ENCODE peak calls at places on chromosomes 12 and 14, in seven cellular contexts. One of them, this sample, is unnamed.

GRCh38 chr12:63294327-63294632 is 143.3 kb upstream of the AVPR1A start:
- DNase-seq in left lung: no peak
- DNase-seq in transverse colon: no peak
- DNase-seq in aorta: no peak
- DNase-seq in fibroblast of lung: peak; percentile 82
- DNase-seq in IMR-90: peak; percentile 66
- DNase-seq in AG04449: peak; percentile 19
- DNase-seq in this sample: no peak

GRCh38 chr14:85223667-85224066 is 306.3 kb upstream of the FLRT2 start:
- DNase-seq in left lung: no peak
- DNase-seq in transverse colon: no peak
- DNase-seq in aorta: no peak
- DNase-seq in fibroblast of lung: no peak
- DNase-seq in IMR-90: no peak
- DNase-seq in AG04449: no peak
- DNase-seq in this sample: no peak

GRCh38 chr12:89825591-89826449 is 117.2 kb upstream of the ATP2B1 start:
- DNase-seq in left lung: no peak
- DNase-seq in transverse colon: no peak
- DNase-seq in aorta: no peak
- DNase-seq in fibroblast of lung: peak; percentile 40
- DNase-seq in IMR-90: peak; percentile 4
- DNase-seq in AG04449: no peak
- DNase-seq in this sample: no peak

GRCh38 chr12:40225337-40225983 is 663 bp downstream of the LRRK2 start:
- DNase-seq in left lung: no peak
- DNase-seq in transverse colon: no peak
- DNase-seq in aorta: no peak
- DNase-seq in fibroblast of lung: no peak
- DNase-seq in IMR-90: no peak
- DNase-seq in AG04449: no peak
- DNase-seq in this sample: no peak

GRCh38 chr14:27077181-27077738 is 479.4 kb upstream of the NOVA1 start:
- DNase-seq in left lung: no peak
- DNase-seq in transverse colon: no peak
- DNase-seq in aorta: no peak
- DNase-seq in fibroblast of lung: no peak
- DNase-seq in IMR-90: no peak
- DNase-seq in AG04449: no peak
- DNase-seq in this sample: no peak

GRCh38 chr14:92792885-92793284 is 1.2 kb upstream of the GOLGA5 start:
- DNase-seq in left lung: no peak
- DNase-seq in transverse colon: no peak
- DNase-seq in aorta: no peak
- DNase-seq in fibroblast of lung: peak; percentile 20
- DNase-seq in IMR-90: no peak
- DNase-seq in AG04449: no peak
- DNase-seq in this sample: no peak

GRCh38 chr14:93263416-93263815 is 56.4 kb downstream of the UBR7 start:
- DNase-seq in left lung: no peak
- DNase-seq in transverse colon: no peak
- DNase-seq in aorta: no peak
- DNase-seq in fibroblast of lung: peak; percentile 43
- DNase-seq in IMR-90: peak; percentile 47
- DNase-seq in AG04449: no peak
- DNase-seq in this sample: no peak

GRCh38 chr12:85468356-85469157 is 188.5 kb downstream of the ALX1 start:
- DNase-seq in left lung: no peak
- DNase-seq in transverse colon: peak; percentile 45
- DNase-seq in aorta: no peak
- DNase-seq in fibroblast of lung: peak; percentile 59
- DNase-seq in IMR-90: peak; percentile 68
- DNase-seq in AG04449: peak; percentile 28
- DNase-seq in this sample: no peak

GRCh38 chr14:59846595-59846994 is 24.0 kb downstream of the RTN1 start:
- DNase-seq in left lung: no peak
- DNase-seq in transverse colon: no peak
- DNase-seq in aorta: no peak
- DNase-seq in fibroblast of lung: no peak
- DNase-seq in IMR-90: no peak
- DNase-seq in AG04449: no peak
- DNase-seq in this sample: no peak

GRCh38 chr12:8544295-8544694 is 3.6 kb upstream of the CLEC4E start:
- DNase-seq in left lung: peak; percentile 64
- DNase-seq in transverse colon: peak; percentile 52
- DNase-seq in aorta: peak; percentile 79
- DNase-seq in fibroblast of lung: peak; percentile 43
- DNase-seq in IMR-90: peak; percentile 59
- DNase-seq in AG04449: peak; percentile 4
- DNase-seq in this sample: no peak

GRCh38 chr12:93373847-93374723 is 3.6 kb upstream of the NUDT4 start:
- DNase-seq in left lung: no peak
- DNase-seq in transverse colon: peak; percentile 35
- DNase-seq in aorta: no peak
- DNase-seq in fibroblast of lung: no peak
- DNase-seq in IMR-90: no peak
- DNase-seq in AG04449: no peak
- DNase-seq in this sample: no peak

GRCh38 chr12:2794261-2794735 is 472 bp upstream of the FKBP4 start:
- DNase-seq in left lung: no peak
- DNase-seq in transverse colon: peak; percentile 26
- DNase-seq in aorta: no peak
- DNase-seq in fibroblast of lung: no peak
- DNase-seq in IMR-90: no peak
- DNase-seq in AG04449: no peak
- DNase-seq in this sample: peak; percentile 83

GRCh38 chr12:19707948-19708409 is 268.7 kb downstream of the AEBP2 start:
- DNase-seq in left lung: no peak
- DNase-seq in transverse colon: no peak
- DNase-seq in aorta: no peak
- DNase-seq in fibroblast of lung: peak; percentile 56
- DNase-seq in IMR-90: peak; percentile 93
- DNase-seq in AG04449: no peak
- DNase-seq in this sample: no peak

GRCh38 chr12:3122841-3123678 is 45.9 kb downstream of the TSPAN9 start:
- DNase-seq in left lung: peak; percentile 50
- DNase-seq in transverse colon: no peak
- DNase-seq in aorta: peak; percentile 91
- DNase-seq in fibroblast of lung: peak; percentile 82
- DNase-seq in IMR-90: peak; percentile 75
- DNase-seq in AG04449: no peak
- DNase-seq in this sample: no peak

GRCh38 chr14:37340353-37340752 is 142.6 kb downstream of the MIPOL1 start:
- DNase-seq in left lung: no peak
- DNase-seq in transverse colon: no peak
- DNase-seq in aorta: no peak
- DNase-seq in fibroblast of lung: no peak
- DNase-seq in IMR-90: no peak
- DNase-seq in AG04449: no peak
- DNase-seq in this sample: no peak

GRCh38 chr14:105205718-105206208 is 24.7 kb upstream of the NUDT14 start:
- DNase-seq in left lung: no peak
- DNase-seq in transverse colon: no peak
- DNase-seq in aorta: no peak
- DNase-seq in fibroblast of lung: no peak
- DNase-seq in IMR-90: no peak
- DNase-seq in AG04449: no peak
- DNase-seq in this sample: no peak

GRCh38 chr14:81384900-81385299 is 15.2 kb downstream of the STON2 start:
- DNase-seq in left lung: no peak
- DNase-seq in transverse colon: no peak
- DNase-seq in aorta: no peak
- DNase-seq in fibroblast of lung: peak; percentile 95
- DNase-seq in IMR-90: no peak
- DNase-seq in AG04449: no peak
- DNase-seq in this sample: no peak

GRCh38 chr14:38481939-38482678 is 226.2 kb upstream of the CLEC14A start:
- DNase-seq in left lung: peak; percentile 67
- DNase-seq in transverse colon: no peak
- DNase-seq in aorta: no peak
- DNase-seq in fibroblast of lung: peak; percentile 37
- DNase-seq in IMR-90: peak; percentile 70
- DNase-seq in AG04449: no peak
- DNase-seq in this sample: no peak

DNA sequence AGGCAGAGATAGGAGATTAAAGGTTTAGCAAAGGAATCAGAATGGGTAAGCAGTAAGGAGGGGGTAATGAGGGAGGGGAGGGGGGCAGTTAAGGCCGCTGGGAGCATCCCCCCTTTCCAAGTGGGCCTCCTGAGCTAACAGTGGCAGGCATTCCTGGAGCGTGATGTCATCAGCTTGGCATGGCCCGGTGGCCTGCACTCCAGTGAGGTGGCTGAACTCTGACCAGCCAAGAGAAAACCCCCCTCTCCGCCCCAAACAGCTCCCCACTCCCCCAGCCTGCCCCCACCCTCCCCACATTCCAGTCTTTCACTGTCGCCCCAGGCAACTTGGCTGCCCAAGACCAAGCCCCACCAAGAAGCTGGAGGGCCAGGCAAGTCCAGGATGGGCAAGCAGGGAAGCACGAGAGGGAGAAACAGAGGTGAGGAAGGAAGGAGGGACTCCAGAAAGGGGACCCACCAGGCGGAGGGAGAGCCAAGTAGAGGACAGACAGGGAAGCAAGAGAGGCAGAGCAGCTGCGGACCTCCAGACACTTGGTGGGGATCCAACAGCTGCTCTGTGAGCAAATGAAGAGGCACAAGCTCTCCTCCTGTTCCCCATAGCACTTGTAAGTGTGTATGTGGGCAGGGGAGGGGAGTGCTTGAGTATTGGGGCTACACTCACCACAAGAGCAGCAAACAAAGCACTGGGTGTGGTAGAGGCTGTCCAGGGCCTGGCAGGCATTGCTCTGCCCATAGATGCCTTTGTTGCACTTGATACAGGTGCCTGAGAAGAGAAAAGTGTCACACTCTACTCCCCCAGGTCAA is 4.5 kb downstream of the AJUBA start:
- DNase-seq in left lung: peak; percentile 76
- DNase-seq in transverse colon: peak; percentile 52
- DNase-seq in aorta: peak; percentile 90
- DNase-seq in fibroblast of lung: peak; percentile 77
- DNase-seq in IMR-90: peak; percentile 67
- DNase-seq in AG04449: peak; percentile 57
- DNase-seq in this sample: peak; percentile 82
- H3K4me3 ChIP-seq in left lung: no peak overlapping the region
- H3K4me3 ChIP-seq in transverse colon: no peak overlapping the region
- H3K4me3 ChIP-seq in aorta: no peak overlapping the region
- H3K4me3 ChIP-seq in fibroblast of lung: no peak overlapping the region
- H3K4me3 ChIP-seq in IMR-90: peak overlapping the region; percentile 7
- H3K4me3 ChIP-seq in AG04449: peak overlapping the region; percentile 91
- H3K4me3 ChIP-seq in this sample: peak overlapping the region; percentile 24

GRCh38 chr14:75981426-75981825 is 369 bp downstream of the TGFB3 start:
- DNase-seq in left lung: no peak
- DNase-seq in transverse colon: peak; percentile 17
- DNase-seq in aorta: no peak
- DNase-seq in fibroblast of lung: peak; percentile 35
- DNase-seq in IMR-90: no peak
- DNase-seq in AG04449: no peak
- DNase-seq in this sample: no peak

GRCh38 chr14:75981826-75982723 is at the start of gene TGFB3:
- DNase-seq in left lung: peak; percentile 86
- DNase-seq in transverse colon: peak; percentile 84
- DNase-seq in aorta: peak; percentile 95
- DNase-seq in fibroblast of lung: peak; percentile 94
- DNase-seq in IMR-90: peak; percentile 93
- DNase-seq in AG04449: peak; percentile 59
- DNase-seq in this sample: peak; percentile 93

GRCh38 chr14:75980856-75981255 is 939 bp downstream of the TGFB3 start:
- DNase-seq in left lung: no peak
- DNase-seq in transverse colon: no peak
- DNase-seq in aorta: peak; percentile 79
- DNase-seq in fibroblast of lung: no peak
- DNase-seq in IMR-90: no peak
- DNase-seq in AG04449: no peak
- DNase-seq in this sample: no peak

GRCh38 chr14:75984674-75985073 is 889 bp upstream of the IFT43 start:
- DNase-seq in left lung: no peak
- DNase-seq in transverse colon: no peak
- DNase-seq in aorta: no peak
- DNase-seq in fibroblast of lung: no peak
- DNase-seq in IMR-90: no peak
- DNase-seq in AG04449: no peak
- DNase-seq in this sample: no peak

DNA sequence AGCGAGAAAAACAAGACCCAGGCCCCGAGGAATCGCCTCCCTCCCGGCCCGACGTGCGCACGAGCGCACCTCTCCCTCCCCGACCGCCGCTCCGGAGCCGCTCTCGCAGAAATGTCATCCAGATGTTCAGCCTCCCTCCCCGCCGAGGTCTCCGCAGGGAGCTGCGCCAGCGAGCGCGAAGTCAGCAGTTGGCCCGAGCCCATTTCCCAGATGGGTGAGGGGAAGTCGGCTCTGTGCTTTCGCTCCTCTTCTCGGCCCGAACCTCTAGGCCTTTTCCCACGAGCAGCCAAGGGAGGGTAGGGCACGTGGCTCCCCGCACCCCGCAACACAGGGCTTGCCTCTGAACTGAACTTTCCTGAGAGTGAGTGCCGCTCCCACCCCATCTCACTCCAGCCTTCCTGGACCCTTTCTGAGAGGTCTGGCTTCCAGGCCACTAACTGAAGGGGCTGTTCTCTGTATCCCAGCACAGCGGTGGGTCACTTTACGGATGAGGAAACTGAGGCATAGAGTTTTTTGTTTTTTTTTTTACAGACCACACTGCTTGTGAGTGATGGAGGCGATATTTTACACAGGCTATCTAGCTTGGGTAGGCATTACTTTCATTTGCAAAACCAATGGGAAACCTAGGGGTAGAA is 1.0 kb upstream of the TGFB3 start:
- DNase-seq in left lung: peak; percentile 69
- DNase-seq in transverse colon: peak; percentile 59
- DNase-seq in aorta: peak; percentile 92
- DNase-seq in fibroblast of lung: peak; percentile 49
- DNase-seq in IMR-90: peak; percentile 61
- DNase-seq in AG04449: no peak
- DNase-seq in this sample: peak; percentile 89
- H3K4me3 ChIP-seq in left lung: peak overlapping the region; percentile 65
- H3K4me3 ChIP-seq in transverse colon: peak overlapping the region; percentile 65
- H3K4me3 ChIP-seq in aorta: peak overlapping the region; percentile 92
- H3K4me3 ChIP-seq in fibroblast of lung: peak overlapping the region; percentile 36
- H3K4me3 ChIP-seq in IMR-90: peak overlapping the region; percentile 50
- H3K4me3 ChIP-seq in AG04449: peak overlapping the region; percentile 66
- H3K4me3 ChIP-seq in this sample: peak overlapping the region; percentile 92

GRCh38 chr14:48974994-48975393 is 611.2 kb downstream of the RPS29 start:
- DNase-seq in left lung: no peak
- DNase-seq in transverse colon: no peak
- DNase-seq in aorta: no peak
- DNase-seq in fibroblast of lung: no peak
- DNase-seq in IMR-90: no peak
- DNase-seq in AG04449: no peak
- DNase-seq in this sample: no peak
- H3K4me3 ChIP-seq in left lung: no peak overlapping the region
- H3K4me3 ChIP-seq in transverse colon: no peak overlapping the region
- H3K4me3 ChIP-seq in aorta: no peak overlapping the region
- H3K4me3 ChIP-seq in fibroblast of lung: no peak overlapping the region
- H3K4me3 ChIP-seq in IMR-90: no peak overlapping the region
- H3K4me3 ChIP-seq in AG04449: no peak overlapping the region
- H3K4me3 ChIP-seq in this sample: no peak overlapping the region

DNA sequence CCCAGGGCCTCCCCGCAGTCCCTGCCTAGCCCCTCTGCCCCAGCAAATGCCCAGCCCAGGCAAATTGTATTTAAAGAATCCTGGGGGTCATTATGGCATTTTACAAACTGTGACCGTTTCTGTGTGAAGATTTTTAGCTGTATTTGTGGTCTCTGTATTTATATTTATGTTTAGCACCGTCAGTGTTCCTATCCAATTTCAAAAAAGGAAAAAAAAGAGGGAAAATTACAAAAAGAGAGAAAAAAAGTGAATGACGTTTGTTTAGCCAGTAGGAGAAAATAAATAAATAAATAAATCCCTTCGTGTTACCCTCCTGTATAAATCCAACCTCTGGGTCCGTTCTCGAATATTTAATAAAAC is 2.2 kb downstream of the HOXC6 start:
- DNase-seq in left lung: no peak
- DNase-seq in transverse colon: no peak
- DNase-seq in aorta: no peak
- DNase-seq in fibroblast of lung: no peak
- DNase-seq in IMR-90: no peak
- DNase-seq in AG04449: no peak
- DNase-seq in this sample: no peak
- H3K4me3 ChIP-seq in left lung: no peak overlapping the region
- H3K4me3 ChIP-seq in transverse colon: no peak overlapping the region
- H3K4me3 ChIP-seq in aorta: no peak overlapping the region
- H3K4me3 ChIP-seq in fibroblast of lung: no peak overlapping the region
- H3K4me3 ChIP-seq in IMR-90: no peak overlapping the region
- H3K4me3 ChIP-seq in AG04449: peak overlapping the region; percentile 60
- H3K4me3 ChIP-seq in this sample: no peak overlapping the region